ENCODE peak calls at places on chromosomes 4 and X, in four cellular contexts. H, T, N and X are unnamed samples.

GRCh38 chrX:110466790-110467189 is 108.1 kb downstream of the RTL9 start:
- DNase-seq in H (no peak), T (no peak), N (no peak), X (no peak)

GRCh38 chr4:182143086-182143821 is 99.9 kb upstream of the TENM3 start:
- DNase-seq in H (no peak), T (peak; percentile 37), N (peak; percentile 33), X (no peak)

GRCh38 chr4:4647041-4647440 is 105.2 kb upstream of the STX18 start:
- DNase-seq in H (no peak), T (no peak), N (no peak), X (no peak)

GRCh38 chr4:168781884-168782283 is 228.2 kb downstream of the CBR4 start:
- DNase-seq in H (no peak), T (no peak), N (no peak), X (no peak)

GRCh38 chr4:15396157-15396800 is 31.6 kb upstream of the C1QTNF7 start:
- DNase-seq in H (no peak), T (no peak), N (peak; percentile 74), X (no peak)

GRCh38 chrX:143437439-143437838 is 79.8 kb downstream of the SPANXN3 start:
- DNase-seq in H (no peak), T (no peak), N (no peak), X (no peak)

GRCh38 chr4:174561556-174561955 is 39.3 kb upstream of the HPGD start:
- DNase-seq in H (no peak), T (no peak), N (no peak), X (no peak)

GRCh38 chr4:10180927-10181744 is 64.5 kb upstream of the WDR1 start:
- DNase-seq in H (no peak), T (no peak), N (no peak), X (no peak)

GRCh38 chr4:113757486-113757885 is 4.1 kb downstream of the CAMK2D start:
- DNase-seq in H (no peak), T (no peak), N (no peak), X (no peak)

GRCh38 chrX:77962068-77962902 is 7.2 kb downstream of the PGAM4 start:
- DNase-seq in H (no peak), T (no peak), N (no peak), X (no peak)

GRCh38 chr4:53235547-53235946 is 130.3 kb downstream of the SCFD2 start:
- DNase-seq in H (no peak), T (no peak), N (no peak), X (no peak)

GRCh38 chr4:2059034-2059725 is at the start of gene NAT8L:
- DNase-seq in H (peak; percentile 13), T (no peak), N (peak; percentile 82), X (no peak)

GRCh38 chrX:135695471-135695870 is 18.0 kb upstream of the CT45A1 start:
- DNase-seq in H (no peak), T (no peak), N (no peak), X (no peak)

GRCh38 chrX:135698924-135699323 is 14.5 kb upstream of the CT45A1 start:
- DNase-seq in H (no peak), T (no peak), N (no peak), X (no peak)

DNA sequence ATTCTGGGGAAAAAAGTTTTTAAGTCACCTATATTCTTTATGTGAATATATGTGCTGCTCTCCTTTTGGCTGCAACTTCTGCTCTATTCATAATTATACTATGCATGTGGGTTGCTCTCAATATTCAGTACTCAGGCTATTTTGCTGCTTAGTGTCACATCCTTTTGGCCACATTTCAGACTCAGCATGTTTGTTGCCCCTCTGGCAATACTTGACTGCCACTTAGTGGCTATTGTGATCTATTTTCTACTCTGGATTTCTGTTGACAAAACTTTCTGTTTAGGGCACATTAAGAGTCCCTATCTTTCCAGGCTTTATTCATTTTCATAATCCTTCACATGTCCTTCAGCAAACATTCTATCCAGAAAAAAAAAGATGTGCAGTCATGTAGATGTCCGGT is 15.8 kb upstream of the CT45A1 start:
- DNase-seq in H (no peak), T (no peak), N (no peak), X (no peak)
- TF ChIP-seq CTCF in H (no peak), T (no peak), N (no peak), X (no peak)

GRCh38 chr4:83473966-83474365 is 10.9 kb downstream of the ABRAXAS1 start:
- DNase-seq in H (no peak), T (no peak), N (no peak), X (no peak)
- H3K4me3 ChIP-seq in H (no peak overlapping the region), T (no peak overlapping the region), N (no peak overlapping the region), X (no peak overlapping the region)

GRCh38 chrX:154468217-154468616 is 10.1 kb downstream of the PLXNA3 start:
- DNase-seq in H (no peak), T (no peak), N (no peak), X (no peak)
- H3K36me3 ChIP-seq in H (no peaks in the 10 kb centered on the region), T (peaks cover 2% of the 10 kb centered on the region), N (peaks cover 82% of the 10 kb centered on the region), X (no peaks in the 10 kb centered on the region)

GRCh38 chr4:5810770-5811430 is 82.0 kb downstream of the CRMP1 start:
- DNase-seq in H (no peak), T (no peak), N (no peak), X (no peak)

GRCh38 chr4:5809216-5809776 is 83.6 kb downstream of the CRMP1 start:
- DNase-seq in H (no peak), T (peak; percentile 41), N (no peak), X (no peak)

GRCh38 chr4:5810151-5810550 is 82.7 kb downstream of the CRMP1 start:
- DNase-seq in H (no peak), T (no peak), N (no peak), X (no peak)

GRCh38 chr4:5805270-5805669 is 87.6 kb downstream of the CRMP1 start:
- DNase-seq in H (no peak), T (no peak), N (no peak), X (no peak)

GRCh38 chr4:5808081-5808741 is 84.7 kb downstream of the CRMP1 start:
- DNase-seq in H (no peak), T (no peak), N (no peak), X (no peak)
- TF ChIP-seq CTCF in H (no peak), T (no peak), N (no peak), X (no peak)

GRCh38 chr4:142840516-142841123 is 5.5 kb downstream of the INPP4B start:
- DNase-seq in H (no peak), T (peak; percentile 25), N (no peak), X (no peak)

GRCh38 chr4:142844782-142845181 is 1.3 kb downstream of the INPP4B start:
- DNase-seq in H (no peak), T (no peak), N (no peak), X (no peak)

GRCh38 chr4:142846105-142846728 is at the start of gene INPP4B:
- DNase-seq in H (peak; percentile 42), T (peak; percentile 68), N (peak; percentile 50), X (peak; percentile 14)

GRCh38 chr4:142846729-142847606 is 867 bp upstream of the INPP4B start:
- DNase-seq in H (peak; percentile 33), T (no peak), N (peak; percentile 77), X (no peak)

GRCh38 chr4:142845293-142846070 is 619 bp downstream of the INPP4B start:
- DNase-seq in H (peak; percentile 30), T (no peak), N (peak; percentile 42), X (no peak)
- H3K4me3 ChIP-seq in H (peak overlapping the region; percentile 65), T (peak overlapping the region; percentile 80), N (peak overlapping the region; percentile 74), X (peak overlapping the region; percentile 69)

DNA sequence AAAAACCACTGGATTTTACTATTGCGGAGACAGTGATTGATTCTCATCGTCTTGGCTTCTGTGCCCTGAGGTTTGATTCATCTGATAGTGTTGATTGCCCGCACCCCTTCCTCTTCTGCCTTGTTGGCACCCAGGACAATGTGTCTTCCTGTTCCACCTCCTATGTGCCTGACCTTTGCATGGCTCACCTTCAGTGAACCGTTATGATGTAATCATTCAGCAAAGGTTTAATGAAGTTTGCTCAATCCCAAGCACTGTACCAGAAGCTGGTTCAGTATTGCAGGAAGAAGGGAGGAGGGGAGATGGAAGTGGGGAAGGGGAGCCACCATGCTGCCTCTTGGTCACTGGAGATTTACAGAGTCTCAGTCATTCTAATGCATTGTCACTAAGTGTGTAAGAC is 36.3 kb downstream of the PDGFRA start:
- DNase-seq in H (no peak), T (no peak), N (no peak), X (no peak)
- H3K36me3 ChIP-seq in H (no peaks in the 10 kb centered on the region), T (no peaks in the 10 kb centered on the region), N (no peaks in the 10 kb centered on the region), X (no peaks in the 10 kb centered on the region)

DNA sequence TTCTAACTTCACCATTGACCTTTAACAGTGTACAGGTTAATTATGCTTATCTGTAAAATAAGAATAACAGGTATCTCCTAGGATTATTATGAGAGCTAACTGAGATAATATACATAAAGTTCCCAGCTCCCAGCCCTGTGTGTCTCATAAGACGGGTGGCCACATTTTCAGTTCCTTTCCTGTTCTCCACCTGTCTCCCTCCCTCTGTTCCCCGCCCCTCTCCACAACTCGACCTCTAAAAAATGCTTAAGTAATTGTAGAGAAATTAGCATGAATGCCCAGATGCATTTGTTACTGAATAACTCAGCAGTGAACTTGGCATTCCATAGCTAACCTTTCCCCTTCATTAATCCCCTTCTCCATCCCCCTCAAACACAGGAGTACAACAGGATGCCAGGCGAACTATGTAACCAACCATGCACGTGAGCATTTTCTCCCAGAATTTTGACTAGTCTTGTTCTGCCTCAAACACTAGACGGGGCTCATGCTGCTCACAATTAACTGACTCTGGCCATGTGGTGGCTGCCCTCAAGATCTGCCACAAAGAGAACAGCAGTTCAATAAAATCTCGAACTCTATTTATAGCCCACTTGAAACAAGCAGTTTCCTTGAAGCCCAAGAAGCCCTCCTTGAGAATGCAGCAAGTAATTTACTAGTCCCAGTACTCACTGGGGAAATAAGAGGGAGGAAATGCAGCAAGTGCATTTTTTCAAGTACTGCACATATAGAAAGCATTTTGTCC is 351.2 kb downstream of the ARHGAP24 start:
- DNase-seq in H (no peak), T (peak; percentile 80), N (peak; percentile 44), X (peak; percentile 97)
- TF ChIP-seq CTCF in H (peak; percentile 56), T (no peak), N (peak; percentile 24), X (peak; percentile 59)

GRCh38 chr4:184816962-184817361 is 8.8 kb downstream of the ACSL1 start:
- DNase-seq in H (no peak), T (no peak), N (no peak), X (no peak)

GRCh38 chr4:184812651-184813181 is 13.1 kb downstream of the ACSL1 start:
- DNase-seq in H (no peak), T (no peak), N (no peak), X (no peak)

GRCh38 chr4:184815046-184815877 is 10.5 kb downstream of the ACSL1 start:
- DNase-seq in H (peak; percentile 66), T (peak; percentile 76), N (peak; percentile 84), X (peak; percentile 77)

GRCh38 chr4:184812181-184812542 is 13.6 kb downstream of the ACSL1 start:
- DNase-seq in H (no peak), T (no peak), N (no peak), X (no peak)

GRCh38 chr4:184814686-184815045 is 11.1 kb downstream of the ACSL1 start:
- DNase-seq in H (no peak), T (peak; percentile 44), N (no peak), X (no peak)
- H3K4me3 ChIP-seq in H (peak overlapping the region; percentile 6), T (no peak overlapping the region), N (no peak overlapping the region), X (peak overlapping the region; percentile 8)